ENCODE peak calls at places on chromosomes 4 and X, in four cellular contexts. One of them, this sample, is unnamed.

GRCh38 chr4:85778809-85779124 is 303.8 kb downstream of the ARHGAP24 start:
- DNase-seq in endothelial cell of umbilical vein: peak; percentile 83
- DNase-seq in PC-9: no peak
- DNase-seq in fibroblast of lung: peak; percentile 64
- DNase-seq in this sample: no peak

GRCh38 chr4:108168672-108169562 is at the start of gene LEF1:
- DNase-seq in endothelial cell of umbilical vein: peak; percentile 40
- DNase-seq in PC-9: peak; percentile 63
- DNase-seq in fibroblast of lung: peak; percentile 46
- DNase-seq in this sample: peak; percentile 92

GRCh38 chr4:69984030-69984443 is 11.7 kb upstream of the STATH start:
- DNase-seq in PC-9: peak; percentile 16
- DNase-seq in fibroblast of lung: peak; percentile 42
- DNase-seq in endothelial cell of umbilical vein: peak; percentile 29
- DNase-seq in this sample: no peak

GRCh38 chrX:44872319-44872816 is 620 bp upstream of the KDM6A start:
- DNase-seq in fibroblast of lung: no peak
- DNase-seq in endothelial cell of umbilical vein: peak; percentile 45
- DNase-seq in PC-9: peak; percentile 20
- DNase-seq in this sample: no peak

GRCh38 chr4:17769406-17770174 is 11.8 kb downstream of the FAM184B start:
- DNase-seq in fibroblast of lung: no peak
- DNase-seq in endothelial cell of umbilical vein: no peak
- DNase-seq in PC-9: no peak
- DNase-seq in this sample: no peak

GRCh38 chr4:17781831-17782287 is 438 bp upstream of the FAM184B start:
- DNase-seq in fibroblast of lung: no peak
- DNase-seq in PC-9: no peak
- DNase-seq in endothelial cell of umbilical vein: no peak
- DNase-seq in this sample: no peak

GRCh38 chrX:100410901-100411801 is 1.1 kb upstream of the PCDH19 start:
- DNase-seq in fibroblast of lung: no peak
- DNase-seq in PC-9: no peak
- DNase-seq in endothelial cell of umbilical vein: peak; percentile 7
- DNase-seq in this sample: no peak

GRCh38 chr4:139403457-139403856 is 50.5 kb upstream of the RAB33B start:
- DNase-seq in endothelial cell of umbilical vein: peak; percentile 41
- DNase-seq in PC-9: no peak
- DNase-seq in fibroblast of lung: no peak
- DNase-seq in this sample: no peak

GRCh38 chr4:161585011-161585410 is 578.8 kb downstream of the FSTL5 start:
- DNase-seq in endothelial cell of umbilical vein: no peak
- DNase-seq in PC-9: no peak
- DNase-seq in fibroblast of lung: no peak
- DNase-seq in this sample: no peak

GRCh38 chr4:85939595-85939994 is 420.3 kb downstream of the MAPK10 start:
- DNase-seq in endothelial cell of umbilical vein: no peak
- DNase-seq in fibroblast of lung: no peak
- DNase-seq in PC-9: no peak
- DNase-seq in this sample: no peak

GRCh38 chrX:10157032-10157341 is 212 bp downstream of the CLCN4 start:
- DNase-seq in PC-9: no peak
- DNase-seq in fibroblast of lung: no peak
- DNase-seq in endothelial cell of umbilical vein: no peak
- DNase-seq in this sample: no peak

GRCh38 chrX:10158279-10158939 is 1.6 kb downstream of the CLCN4 start:
- DNase-seq in fibroblast of lung: no peak
- DNase-seq in endothelial cell of umbilical vein: peak; percentile 37
- DNase-seq in PC-9: peak; percentile 37
- DNase-seq in this sample: no peak

GRCh38 chrX:10157545-10157944 is 770 bp downstream of the CLCN4 start:
- DNase-seq in endothelial cell of umbilical vein: peak; percentile 56
- DNase-seq in PC-9: no peak
- DNase-seq in fibroblast of lung: peak; percentile 30
- DNase-seq in this sample: no peak

GRCh38 chrX:10156199-10157031 is at the start of gene CLCN4:
- DNase-seq in PC-9: peak; percentile 80
- DNase-seq in fibroblast of lung: peak; percentile 25
- DNase-seq in endothelial cell of umbilical vein: peak; percentile 46
- DNase-seq in this sample: no peak

GRCh38 chrX:10155137-10155536 is 1.6 kb upstream of the CLCN4 start:
- DNase-seq in endothelial cell of umbilical vein: no peak
- DNase-seq in fibroblast of lung: no peak
- DNase-seq in PC-9: no peak
- DNase-seq in this sample: no peak
- H3K4me2 ChIP-seq in endothelial cell of umbilical vein: no peak overlapping the region
- H3K4me2 ChIP-seq in fibroblast of lung: no peak overlapping the region
- H3K4me2 ChIP-seq in PC-9: no peak overlapping the region
- H3K4me2 ChIP-seq in this sample: no peak overlapping the region

DNA sequence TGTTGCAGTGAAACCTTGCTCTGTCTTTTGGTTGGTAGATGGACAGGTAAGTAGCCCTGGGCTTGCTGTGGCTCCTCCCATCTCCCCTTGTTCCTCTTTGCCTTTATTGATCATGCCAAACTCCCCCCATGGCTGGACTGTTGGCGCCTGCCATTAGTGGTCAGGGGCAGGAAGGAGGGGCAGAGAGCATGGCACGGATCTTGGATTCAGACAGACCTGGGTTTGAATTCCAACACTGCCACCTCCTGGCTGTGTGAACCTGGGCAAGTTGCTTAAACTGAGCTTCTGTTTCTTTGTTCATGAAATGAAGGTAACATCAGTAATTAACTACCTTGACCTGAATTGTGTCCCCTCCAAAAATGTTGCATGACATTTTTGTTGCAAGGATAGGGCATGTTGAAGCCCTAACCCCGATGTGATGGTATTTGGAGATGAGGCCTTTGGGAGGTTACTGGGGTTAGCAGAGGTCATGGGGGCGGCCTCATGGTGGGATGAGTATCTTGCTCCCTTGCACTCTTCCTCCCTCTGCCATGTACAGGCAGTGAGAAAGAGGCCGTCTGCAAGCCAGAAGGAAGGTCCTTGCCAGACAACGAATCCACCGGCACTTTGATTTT is 6.0 kb downstream of the SLC2A9 start:
- DNase-seq in endothelial cell of umbilical vein: peak; percentile 52
- DNase-seq in PC-9: peak; percentile 42
- DNase-seq in fibroblast of lung: peak; percentile 58
- DNase-seq in this sample: peak; percentile 50
- H3K4me2 ChIP-seq in endothelial cell of umbilical vein: no peak overlapping the region
- H3K4me2 ChIP-seq in PC-9: no peak overlapping the region
- H3K4me2 ChIP-seq in fibroblast of lung: no peak overlapping the region
- H3K4me2 ChIP-seq in this sample: no peak overlapping the region

DNA sequence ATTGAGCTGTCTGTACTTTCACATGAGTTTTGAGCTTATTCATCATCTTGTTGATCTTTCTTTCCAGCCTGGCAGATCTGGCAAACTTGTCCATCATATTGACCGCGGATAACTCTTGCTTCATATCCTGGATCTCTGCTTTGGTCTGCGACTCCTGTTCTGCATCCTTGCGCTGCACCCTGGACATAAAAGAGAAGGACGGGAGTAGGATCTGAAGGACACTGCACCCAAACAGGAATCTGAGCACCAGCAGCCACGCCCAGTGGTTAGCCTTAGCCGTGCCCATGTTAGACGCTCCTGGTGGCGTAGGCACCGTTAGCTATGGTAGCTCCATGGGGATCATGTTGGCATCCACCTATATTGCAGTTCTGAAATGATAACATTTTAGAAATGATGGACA is 56.6 kb downstream of the LARP7 start:
- DNase-seq in fibroblast of lung: no peak
- DNase-seq in endothelial cell of umbilical vein: no peak
- DNase-seq in PC-9: no peak
- DNase-seq in this sample: no peak
- H3K4me2 ChIP-seq in fibroblast of lung: no peak overlapping the region
- H3K4me2 ChIP-seq in endothelial cell of umbilical vein: no peak overlapping the region
- H3K4me2 ChIP-seq in PC-9: no peak overlapping the region
- H3K4me2 ChIP-seq in this sample: no peak overlapping the region

DNA sequence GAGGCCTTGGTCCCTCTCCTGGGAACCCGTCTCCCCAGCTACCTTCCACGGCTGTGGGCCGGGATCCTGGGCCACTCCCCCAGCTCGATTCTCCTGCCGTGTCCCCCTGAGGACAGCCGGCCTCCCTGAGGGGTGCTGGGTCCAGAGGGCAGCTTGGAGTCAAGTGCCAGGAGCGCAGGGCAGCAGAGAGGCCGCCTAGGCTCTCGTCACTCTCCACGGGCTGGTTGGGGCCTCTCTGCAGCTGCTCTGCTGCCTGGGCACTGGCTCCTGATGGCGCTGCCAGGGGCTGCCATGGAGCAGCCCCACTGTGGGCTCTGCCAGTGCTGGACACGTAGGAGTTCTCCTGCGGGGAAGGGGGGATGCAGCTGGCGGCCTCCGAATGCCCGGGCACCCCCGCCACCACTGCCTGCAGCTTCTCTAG is 6.7 kb downstream of the IRAK1 start:
- DNase-seq in endothelial cell of umbilical vein: no peak
- DNase-seq in PC-9: no peak
- DNase-seq in fibroblast of lung: no peak
- DNase-seq in this sample: no peak
- H3K4me2 ChIP-seq in endothelial cell of umbilical vein: no peak overlapping the region
- H3K4me2 ChIP-seq in PC-9: no peak overlapping the region
- H3K4me2 ChIP-seq in fibroblast of lung: no peak overlapping the region
- H3K4me2 ChIP-seq in this sample: no peak overlapping the region

GRCh38 chr4:185217390-185217985 is 8.1 kb downstream of the SNX25 start:
- DNase-seq in PC-9: no peak
- DNase-seq in fibroblast of lung: no peak
- DNase-seq in endothelial cell of umbilical vein: no peak
- DNase-seq in this sample: no peak
- H3K4me2 ChIP-seq in PC-9: no peak overlapping the region
- H3K4me2 ChIP-seq in fibroblast of lung: no peak overlapping the region
- H3K4me2 ChIP-seq in endothelial cell of umbilical vein: no peak overlapping the region
- H3K4me2 ChIP-seq in this sample: no peak overlapping the region

This sample was measured in DND-41.